ENCODE peak calls at places on chromosomes 2 and 18, in seven cellular contexts. C is stimulated activated CD8-positive, alpha-beta memory T cell treated with anti-CD3 and anti-CD28 coated beads, Interleukin-4, amount 100 ng/mL, for 1 hour; F is Calu3; U is AG04450; H is stimulated activated CD4-positive, alpha-beta T cell treated with anti-CD3 and anti-CD28 coated beads, Interleukin-12 subunit alpha, Interleukin-12 subunit beta, amount 100 ng/mL, for 48 hours; P is left cardiac atrium; M is RCC 7860. N is an unnamed sample.

GRCh38 chr2:43707255-43707654 is 31.0 kb upstream of the C1GALT1C1L start:
- DNase-seq in C (no peak), F (no peak), U (no peak), H (no peak), P (peak), M (no peak), N (no peak)

GRCh38 chr2:210224660-210225460 is at the start of gene ACADL:
- DNase-seq in C (no peak), F (peak), U (no peak), H (peak), P (peak), M (no peak), N (no peak)

GRCh38 chr2:203238329-203238710 is 498 bp upstream of the CYP20A1 start:
- DNase-seq in C (no peak), F (no peak), U (no peak), H (no peak), P (no peak), M (no peak), N (no peak)

GRCh38 chr2:68744517-68744916 is 9.9 kb downstream of the ARHGAP25 start:
- DNase-seq in C (no peak), F (no peak), U (no peak), H (no peak), P (no peak), M (no peak), N (no peak)

GRCh38 chr2:221571108-221571390 is 1.1 kb downstream of the EPHA4 start:
- DNase-seq in C (no peak), F (no peak), U (no peak), H (no peak), P (no peak), M (no peak), N (peak)

GRCh38 chr2:43131051-43131889 is 95.1 kb downstream of the ZFP36L2 start:
- DNase-seq in C (peak), F (peak), U (peak), H (peak), P (peak), M (peak), N (peak)

GRCh38 chr18:48263913-48264506 is 145.2 kb downstream of the ZBTB7C start:
- DNase-seq in C (no peak), F (no peak), U (no peak), H (no peak), P (no peak), M (no peak), N (no peak)

GRCh38 chr2:188726561-188727247 is 247.5 kb upstream of the COL3A1 start:
- DNase-seq in C (no peak), F (no peak), U (no peak), H (no peak), P (no peak), M (no peak), N (no peak)

GRCh38 chr2:188869560-188869959 is 104.6 kb upstream of the COL3A1 start:
- DNase-seq in C (no peak), F (no peak), U (no peak), H (no peak), P (no peak), M (no peak), N (no peak)

GRCh38 chr2:128790541-128790944 is 471.9 kb upstream of the HS6ST1 start:
- DNase-seq in C (no peak), F (no peak), U (no peak), H (no peak), P (no peak), M (no peak), N (no peak)

GRCh38 chr2:42916394-42916793 is 124.0 kb upstream of the HAAO start:
- DNase-seq in C (no peak), F (no peak), U (no peak), H (no peak), P (no peak), M (no peak), N (no peak)

GRCh38 chr2:183284606-183285005 is 160.4 kb downstream of the NUP35 start:
- DNase-seq in C (no peak), F (no peak), U (no peak), H (no peak), P (no peak), M (peak), N (no peak)

GRCh38 chr2:55809875-55810620 is 113.5 kb downstream of the EFEMP1 start:
- DNase-seq in C (no peak), F (no peak), U (no peak), H (no peak), P (peak), M (no peak), N (no peak)

GRCh38 chr2:148932536-148932935 is 57.5 kb downstream of the KIF5C start:
- DNase-seq in C (no peak), F (no peak), U (no peak), H (no peak), P (no peak), M (no peak), N (no peak)